ENCODE peak calls at places on chromosome 14, in eight cellular contexts. I is H9, W is cardiac fibroblast, K is psoas muscle, M is adrenal gland, U is gastrocnemius medialis, D is AG10803, A is GM12865. B is an unnamed sample.

GRCh38 chr14:91681893-91682563 is 49.9 kb downstream of the CATSPERB start:
- DNase-seq in I (no peak), W (no peak), K (no peak), M (no peak), U (no peak), D (no peak), A (no peak), B (no peak)

GRCh38 chr14:76926521-76927251 is 100.5 kb downstream of the LRRC74A start:
- DNase-seq in I (no peak), W (peak), K (peak), M (peak), U (peak), D (peak), A (peak), B (peak)

GRCh38 chr14:61710853-61711817 is 15.8 kb downstream of the HIF1A start:
- DNase-seq in I (no peak), W (peak), K (no peak), M (no peak), U (no peak), D (no peak), A (peak), B (no peak)

GRCh38 chr14:52012635-52013034 is 23.3 kb downstream of the RTRAF start:
- DNase-seq in I (no peak), W (peak), K (peak), M (peak), U (peak), D (peak), A (no peak), B (no peak)

GRCh38 chr14:103522649-103523582 is at the start of gene CKB:
- DNase-seq in I (peak), W (peak), K (peak), M (peak), U (peak), D (peak), A (peak), B (peak)

GRCh38 chr14:75542585-75543091 is 20.4 kb downstream of the BATF start:
- DNase-seq in I (no peak), W (peak), K (peak), M (peak), U (peak), D (peak), A (peak), B (no peak)

GRCh38 chr14:63290741-63291286 is 27.9 kb downstream of the GPHB5 start:
- DNase-seq in I (no peak), W (peak), K (no peak), M (no peak), U (no peak), D (peak), A (no peak), B (no peak)

GRCh38 chr14:71139058-71139946 is 232.0 kb downstream of the PCNX1 start:
- DNase-seq in I (peak), W (peak), K (peak), M (peak), U (peak), D (peak), A (peak), B (peak)

GRCh38 chr14:88614218-88614907 is 51.5 kb downstream of the ZC3H14 start:
- DNase-seq in I (no peak), W (peak), K (no peak), M (no peak), U (no peak), D (peak), A (peak), B (no peak)

GRCh38 chr14:100449225-100449987 is 126.3 kb downstream of the SLC25A47 start:
- DNase-seq in I (peak), W (no peak), K (no peak), M (no peak), U (no peak), D (no peak), A (no peak), B (no peak)

GRCh38 chr14:68841030-68841809 is 48.4 kb upstream of the ZFP36L1 start:
- DNase-seq in I (no peak), W (peak), K (no peak), M (no peak), U (no peak), D (peak), A (no peak), B (no peak)

GRCh38 chr14:106442857-106443256 is 916.5 kb downstream of the TMEM121 start:
- DNase-seq in I (no peak), W (no peak), K (no peak), M (no peak), U (no peak), D (no peak), A (peak), B (no peak)

GRCh38 chr14:44937547-44937946 is 24.2 kb downstream of the KLHL28 start:
- DNase-seq in I (no peak), W (no peak), K (no peak), M (no peak), U (no peak), D (no peak), A (no peak), B (no peak)

GRCh38 chr14:62126885-62127478 is 364.8 kb downstream of the SNAPC1 start:
- DNase-seq in I (no peak), W (peak), K (no peak), M (no peak), U (no peak), D (peak), A (peak), B (peak)

GRCh38 chr14:24172261-24172860 is 481 bp downstream of the REC8 start:
- DNase-seq in I (peak), W (no peak), K (peak), M (no peak), U (no peak), D (no peak), A (no peak), B (no peak)

GRCh38 chr14:77904218-77904617 is 104.3 kb downstream of the ADCK1 start:
- DNase-seq in I (no peak), W (no peak), K (no peak), M (no peak), U (no peak), D (no peak), A (no peak), B (no peak)

GRCh38 chr14:31992051-31992450 is 85.1 kb upstream of the ARHGAP5 start:
- DNase-seq in I (no peak), W (peak), K (no peak), M (no peak), U (no peak), D (peak), A (no peak), B (no peak)

GRCh38 chr14:24071144-24071697 is at the start of gene CPNE6:
- DNase-seq in I (no peak), W (no peak), K (no peak), M (no peak), U (no peak), D (no peak), A (no peak), B (no peak)

GRCh38 chr14:99267871-99268775 is 3.9 kb downstream of the BCL11B start:
- DNase-seq in I (no peak), W (no peak), K (no peak), M (no peak), U (no peak), D (no peak), A (no peak), B (no peak)

GRCh38 chr14:104583424-104584114 is 4.0 kb downstream of the C14orf180 start:
- DNase-seq in I (no peak), W (no peak), K (no peak), M (no peak), U (no peak), D (no peak), A (no peak), B (no peak)

GRCh38 chr14:34629344-34629656 is 648 bp downstream of the SNX6 start:
- DNase-seq in I (no peak), W (no peak), K (no peak), M (no peak), U (no peak), D (no peak), A (no peak), B (no peak)

GRCh38 chr14:59208224-59208814 is 19.9 kb downstream of the DAAM1 start:
- DNase-seq in I (no peak), W (peak), K (no peak), M (no peak), U (no peak), D (peak), A (peak), B (no peak)

GRCh38 chr14:25607095-25607657 is 557.2 kb upstream of the STXBP6 start:
- DNase-seq in I (no peak), W (no peak), K (no peak), M (no peak), U (no peak), D (no peak), A (no peak), B (no peak)

GRCh38 chr14:55129086-55129427 is at the start of gene LGALS3:
- DNase-seq in I (peak), W (peak), K (peak), M (peak), U (peak), D (peak), A (peak), B (peak)

GRCh38 chr14:36207500-36207899 is 31.0 kb upstream of the PTCSC3 start:
- DNase-seq in I (no peak), W (peak), K (no peak), M (no peak), U (no peak), D (no peak), A (no peak), B (no peak)

GRCh38 chr14:68789002-68789797 is 3.7 kb downstream of the ZFP36L1 start:
- DNase-seq in I (peak), W (peak), K (peak), M (peak), U (peak), D (peak), A (peak), B (peak)

GRCh38 chr14:56585461-56586084 is 6.0 kb downstream of the TMEM260 start:
- DNase-seq in I (no peak), W (peak), K (no peak), M (no peak), U (no peak), D (no peak), A (no peak), B (no peak)

GRCh38 chr14:92190768-92191167 is 69.0 kb downstream of the CPSF2 start:
- DNase-seq in I (no peak), W (no peak), K (no peak), M (no peak), U (no peak), D (no peak), A (no peak), B (no peak)

GRCh38 chr14:55847766-55848165 is 267.8 kb downstream of the KTN1 start:
- DNase-seq in I (no peak), W (peak), K (no peak), M (no peak), U (no peak), D (peak), A (no peak), B (no peak)

GRCh38 chr14:87617079-87617478 is 375.9 kb downstream of the GALC start:
- DNase-seq in I (no peak), W (no peak), K (no peak), M (no peak), U (no peak), D (no peak), A (no peak), B (no peak)

GRCh38 chr14:26597136-26598080 is at the start of gene NOVA1:
- DNase-seq in I (peak), W (peak), K (peak), M (peak), U (peak), D (no peak), A (no peak), B (peak)

GRCh38 chr14:101062611-101063010 is 159.1 kb upstream of the RTL1 start:
- DNase-seq in I (no peak), W (no peak), K (no peak), M (no peak), U (no peak), D (no peak), A (no peak), B (no peak)

GRCh38 chr14:23054000-23054811 is 3.1 kb downstream of the CDH24 start:
- DNase-seq in I (peak), W (peak), K (peak), M (no peak), U (no peak), D (no peak), A (no peak), B (peak)

GRCh38 chr14:77040995-77041744 is 12.7 kb upstream of the IRF2BPL start:
- DNase-seq in I (no peak), W (no peak), K (no peak), M (no peak), U (no peak), D (no peak), A (no peak), B (no peak)

GRCh38 chr14:85447883-85448282 is 82.1 kb upstream of the FLRT2 start:
- DNase-seq in I (no peak), W (no peak), K (no peak), M (no peak), U (no peak), D (no peak), A (no peak), B (no peak)

GRCh38 chr14:35201066-35201465 is 78.7 kb downstream of the PRORP start:
- DNase-seq in I (no peak), W (no peak), K (no peak), M (no peak), U (no peak), D (no peak), A (peak), B (no peak)

GRCh38 chr14:87898301-87898700 is 94.7 kb downstream of the GALC start:
- DNase-seq in I (no peak), W (peak), K (no peak), M (no peak), U (no peak), D (no peak), A (no peak), B (no peak)

GRCh38 chr14:90505531-90505930 is 108.7 kb downstream of the CALM1 start:
- DNase-seq in I (no peak), W (no peak), K (no peak), M (no peak), U (no peak), D (no peak), A (no peak), B (no peak)
- TF ChIP-seq CTCF in I (no peak), W (no peak), K (no peak), M (no peak), U (no peak), D (no peak), A (no peak), B (no peak)

GRCh38 chr14:102225936-102226335 is 79.0 kb downstream of the MOK start:
- DNase-seq in I (no peak), W (no peak), K (no peak), M (no peak), U (no peak), D (no peak), A (no peak), B (no peak)

GRCh38 chr14:102225386-102225785 is 79.6 kb downstream of the MOK start:
- DNase-seq in I (no peak), W (no peak), K (no peak), M (no peak), U (no peak), D (no peak), A (no peak), B (no peak)

GRCh38 chr14:102229071-102229738 is 75.8 kb downstream of the MOK start:
- DNase-seq in I (no peak), W (no peak), K (no peak), M (no peak), U (no peak), D (no peak), A (no peak), B (no peak)

GRCh38 chr14:102227184-102227964 is 77.6 kb downstream of the MOK start:
- DNase-seq in I (no peak), W (no peak), K (no peak), M (no peak), U (no peak), D (peak), A (no peak), B (peak)

DNA sequence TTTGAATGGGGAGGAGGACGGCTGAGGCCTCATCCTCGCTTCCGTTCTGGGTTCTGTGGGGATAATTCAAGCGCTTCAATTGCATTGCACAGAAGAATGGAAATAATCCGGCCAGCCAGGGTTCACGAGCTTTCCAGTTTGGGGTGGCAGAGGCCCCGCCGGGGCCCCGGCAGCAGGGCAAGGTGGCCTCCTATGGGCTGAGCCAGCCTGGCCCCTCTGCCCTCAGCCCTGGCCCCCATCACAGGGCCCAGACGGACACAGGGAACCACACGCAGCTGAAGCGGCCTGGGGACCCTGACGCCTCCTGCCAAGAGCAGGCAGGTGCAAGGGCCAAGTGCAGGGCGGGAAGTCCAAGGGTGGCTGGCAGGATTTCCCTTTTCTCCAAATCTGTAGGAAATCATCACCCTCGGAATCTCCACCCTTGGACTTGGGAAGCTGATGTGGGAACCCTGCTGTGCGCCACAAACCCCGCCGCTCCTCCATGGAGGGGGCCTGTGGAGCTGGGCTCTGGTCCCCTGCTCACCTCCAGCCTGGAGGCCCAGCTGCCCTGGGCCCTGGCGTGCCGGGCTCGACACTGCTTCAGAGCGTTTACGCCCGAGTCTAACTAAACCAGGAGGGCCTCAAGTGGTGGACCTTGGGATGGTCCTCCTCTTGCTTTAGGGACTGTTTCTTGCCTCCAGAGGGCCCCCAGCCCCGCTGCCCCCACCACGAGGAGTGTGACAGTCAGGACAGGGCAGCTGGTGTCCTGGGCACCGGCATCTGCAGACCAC is 78.4 kb downstream of the MOK start:
- DNase-seq in I (no peak), W (no peak), K (peak), M (no peak), U (no peak), D (no peak), A (no peak), B (no peak)
- TF ChIP-seq CTCF in I (peak), W (no peak), K (no peak), M (no peak), U (no peak), D (no peak), A (no peak), B (no peak)

GRCh38 chr14:64725879-64726584 is 21.8 kb downstream of the PLEKHG3 start:
- DNase-seq in I (no peak), W (no peak), K (no peak), M (no peak), U (peak), D (no peak), A (no peak), B (no peak)
- TF ChIP-seq CTCF in I (peak), W (no peak), K (no peak), M (no peak), U (no peak), D (no peak), A (no peak), B (no peak)

GRCh38 chr14:82710257-82710841 is 1176.7 kb upstream of the SEL1L start:
- DNase-seq in I (peak), W (peak), K (no peak), M (peak), U (no peak), D (peak), A (peak), B (peak)
- TF ChIP-seq CTCF in I (peak), W (peak), K (peak), M (peak), U (peak), D (peak), A (peak), B (peak)

GRCh38 chr14:102185360-102185759 is 45.7 kb downstream of the WDR20 start:
- DNase-seq in I (no peak), W (no peak), K (no peak), M (no peak), U (no peak), D (no peak), A (no peak), B (no peak)
- TF ChIP-seq CTCF in I (no peak), W (no peak), K (no peak), M (no peak), U (no peak), D (no peak), A (no peak), B (no peak)